ENCODE peak calls at places on chromosomes 7 and 10, in four cellular contexts. Y is K562, R is WTC11, E is HepG2. N is an unnamed sample.

GRCh38 chr10:114491419-114491818 is 87.1 kb upstream of the AFAP1L2 start:
- DNase-seq in R (no peak), Y (no peak), E (no peak), N (no peak)

GRCh38 chr10:49083256-49083655 is 32.1 kb downstream of the VSTM4 start:
- DNase-seq in Y (no peak), R (no peak), E (no peak), N (no peak)

GRCh38 chr10:4816966-4817365 is 9.0 kb upstream of the AKR1E2 start:
- DNase-seq in E (no peak), Y (no peak), R (no peak), N (no peak)

GRCh38 chr10:62047960-62048383 is 146.5 kb downstream of the ARID5B start:
- DNase-seq in E (peak), Y (no peak), R (no peak), N (no peak)

GRCh38 chr10:19488592-19489280 is 327.5 kb upstream of the PLXDC2 start:
- DNase-seq in Y (no peak), R (peak), E (peak), N (no peak)

GRCh38 chr7:103547451-103548284 is 101.7 kb upstream of the SLC26A5 start:
- DNase-seq in Y (no peak), R (no peak), E (no peak), N (no peak)

GRCh38 chr10:68792115-68792514 is 35.2 kb upstream of the STOX1 start:
- DNase-seq in E (no peak), Y (no peak), R (no peak), N (no peak)

GRCh38 chr10:66714741-66715140 is 211.1 kb upstream of the LRRTM3 start:
- DNase-seq in E (no peak), Y (no peak), R (no peak), N (no peak)

GRCh38 chr7:18873674-18874341 is 243.6 kb downstream of the TWIST1 start:
- DNase-seq in E (no peak), R (peak), Y (no peak), N (peak)

GRCh38 chr7:87517136-87517805 is 41.8 kb upstream of the ABCB4 start:
- DNase-seq in R (no peak), E (no peak), Y (no peak), N (no peak)

GRCh38 chr10:32155075-32155516 is 98.9 kb upstream of the KIF5B start:
- DNase-seq in Y (no peak), R (no peak), E (no peak), N (no peak)

GRCh38 chr7:131151034-131151433 is 176.6 kb upstream of the MKLN1 start:
- DNase-seq in Y (no peak), E (no peak), R (no peak), N (no peak)

GRCh38 chr10:133167693-133168616 is 7.9 kb downstream of the KNDC1 start:
- DNase-seq in R (no peak), E (no peak), Y (no peak), N (no peak)

GRCh38 chr7:16604054-16604453 is 41.5 kb downstream of the ANKMY2 start:
- DNase-seq in Y (no peak), R (no peak), E (peak), N (no peak)

GRCh38 chr7:142549007-142549406 is 200.3 kb upstream of the PRSS1 start:
- DNase-seq in R (no peak), Y (no peak), E (no peak), N (no peak)

GRCh38 chr7:35787925-35788324 is 12.9 kb upstream of the SEPTIN7 start:
- DNase-seq in R (no peak), E (no peak), Y (no peak), N (no peak)

GRCh38 chr7:91019686-91020385 is 244.4 kb upstream of the FZD1 start:
- DNase-seq in R (no peak), E (no peak), Y (no peak), N (no peak)
- TF ChIP-seq ELF4 in R (no peak), E (no peak), Y (no peak), N (no peak)

GRCh38 chr10:70380350-70381135 is 1.9 kb downstream of the LRRC20 start:
- DNase-seq in E (no peak), R (no peak), Y (no peak), N (no peak)

GRCh38 chr10:70376436-70377378 is 5.7 kb downstream of the LRRC20 start:
- DNase-seq in R (no peak), Y (no peak), E (no peak), N (no peak)

GRCh38 chr10:70374775-70375614 is 7.4 kb downstream of the LRRC20 start:
- DNase-seq in R (no peak), Y (no peak), E (no peak), N (no peak)

GRCh38 chr10:70379581-70380176 is 2.7 kb downstream of the LRRC20 start:
- DNase-seq in R (peak), Y (peak), E (no peak), N (peak)

GRCh38 chr10:70378122-70378521 is 4.3 kb downstream of the LRRC20 start:
- DNase-seq in R (no peak), E (no peak), Y (no peak), N (no peak)
- TF ChIP-seq ELF4 in R (no peak), E (no peak), Y (no peak), N (no peak)

GRCh38 chr10:91049961-91050360 is 129.1 kb upstream of the ANKRD1 start:
- DNase-seq in E (no peak), Y (no peak), R (no peak), N (no peak)

GRCh38 chr10:91048380-91048779 is 127.5 kb upstream of the ANKRD1 start:
- DNase-seq in E (no peak), R (no peak), Y (no peak), N (no peak)

GRCh38 chr10:91050371-91051034 is 129.6 kb upstream of the ANKRD1 start:
- DNase-seq in R (no peak), Y (peak), E (no peak), N (no peak)

GRCh38 chr10:91054325-91054724 is 133.4 kb upstream of the ANKRD1 start:
- DNase-seq in Y (no peak), R (no peak), E (no peak), N (no peak)

GRCh38 chr10:91051834-91052233 is 130.9 kb upstream of the ANKRD1 start:
- DNase-seq in R (no peak), Y (no peak), E (no peak), N (no peak)
- TF ChIP-seq ELF4 in R (no peak), Y (no peak), E (no peak), N (no peak)

GRCh38 chr10:103752680-103753248 is 102.6 kb downstream of the SH3PXD2A start:
- DNase-seq in E (peak), Y (peak), R (peak), N (no peak)
- TF ChIP-seq ELF4 in E (no peak), Y (no peak), R (no peak), N (no peak)

GRCh38 chr7:116196947-116197346 is 13.4 kb upstream of the TES start:
- DNase-seq in R (no peak), Y (no peak), E (no peak), N (no peak)
- TF ChIP-seq ELF4 in R (no peak), Y (no peak), E (no peak), N (no peak)